ENCODE peak calls at places on chromosomes 3 and 15, in eight cellular contexts. K, L, W, N, D, O, G and P are unnamed samples.
A peak's percentile ranks its signal among the peaks of the same experiment; 100 is the strongest.

GRCh38 chr15:62186578-62186977 is 21.5 kb upstream of the C2CD4B start:
- DNase-seq in W (no peak), L (no peak), N (no peak), K (no peak), G (no peak), D (no peak), O (no peak), P (no peak)

GRCh38 chr3:116045251-116045770 is 400.0 kb downstream of the LSAMP start:
- DNase-seq in O (no peak), D (no peak), G (no peak), W (no peak), N (no peak), K (no peak), L (no peak), P (no peak)

GRCh38 chr3:129398803-129399144 is 29.7 kb downstream of the EFCAB12 start:
- DNase-seq in K (no peak), N (no peak), W (no peak), D (peak; percentile 31), O (peak; percentile 7), L (peak; percentile 36), G (peak; percentile 36), P (peak; percentile 63)

GRCh38 chr3:128083980-128084674 is 31.9 kb downstream of the SEC61A1 start:
- DNase-seq in G (peak; percentile 77), D (peak; percentile 56), W (no peak), N (no peak), K (no peak), O (no peak), L (no peak), P (no peak)

GRCh38 chr15:89783111-89783860 is 7.2 kb downstream of the MESP2 start:
- DNase-seq in N (no peak), D (peak; percentile 84), G (peak; percentile 41), W (no peak), O (no peak), K (no peak), L (no peak), P (peak; percentile 90)

GRCh38 chr15:79170256-79170664 is 79.7 kb upstream of the RASGRF1 start:
- DNase-seq in W (no peak), O (peak; percentile 55), K (no peak), N (peak; percentile 70), D (peak; percentile 21), L (peak; percentile 45), G (peak; percentile 28), P (peak; percentile 62)

GRCh38 chr3:50516048-50516871 is 12.8 kb upstream of the CACNA2D2 start:
- DNase-seq in W (no peak), K (no peak), O (no peak), D (no peak), G (peak; percentile 41), N (no peak), L (no peak), P (peak; percentile 86)

GRCh38 chr3:37985637-37986320 is 4.8 kb upstream of the VILL start:
- DNase-seq in K (no peak), W (no peak), N (no peak), G (no peak), O (no peak), L (no peak), D (peak; percentile 43), P (peak; percentile 40)

GRCh38 chr15:70321106-70321809 is 223.5 kb upstream of the TLE3 start:
- DNase-seq in D (no peak), W (no peak), G (no peak), K (no peak), N (no peak), L (no peak), O (no peak), P (no peak)

GRCh38 chr3:97821413-97821809 is 400 bp upstream of the CRYBG3 start:
- DNase-seq in W (peak; percentile 78), L (no peak), N (no peak), K (peak; percentile 3), G (peak; percentile 77), O (peak; percentile 62), D (no peak), P (peak; percentile 59)

GRCh38 chr3:135050536-135050935 is 255.5 kb downstream of the EPHB1 start:
- DNase-seq in L (no peak), K (no peak), G (no peak), W (no peak), O (no peak), N (no peak), D (no peak), P (no peak)

GRCh38 chr3:127049390-127049789 is 66.5 kb downstream of the PLXNA1 start:
- DNase-seq in L (no peak), N (no peak), G (no peak), O (no peak), W (no peak), K (no peak), D (no peak), P (no peak)

GRCh38 chr3:38960953-38961622 is 90.7 kb downstream of the SCN11A start:
- DNase-seq in N (no peak), L (peak; percentile 54), G (peak; percentile 74), D (peak; percentile 54), W (no peak), K (peak; percentile 32), O (peak; percentile 54), P (peak; percentile 76)